ENCODE peak calls at places on chromosomes 11 and 22, in five cellular contexts. P, E, M, L and W are unnamed samples.
A peak's percentile ranks its signal among the peaks of the same experiment; 100 is the strongest.

GRCh38 chr11:69215784-69216415 is 60.2 kb downstream of the SMIM38 start:
- ATAC-seq in P (no peak), E (no peak), M (no peak), L (no peak), W (peak; percentile 81)

GRCh38 chr11:93323747-93324146 is 6.8 kb upstream of the DEUP1 start:
- ATAC-seq in P (no peak), E (no peak), M (no peak), L (no peak), W (no peak)

GRCh38 chr22:26740253-26740652 is 82.9 kb downstream of the MIAT start:
- ATAC-seq in P (no peak), E (no peak), M (no peak), L (no peak), W (no peak)

GRCh38 chr11:17473071-17473744 is 3.4 kb downstream of the ABCC8 start:
- ATAC-seq in P (no peak), E (no peak), M (peak; percentile 79), L (no peak), W (no peak)

GRCh38 chr11:2737876-2738275 is 38.1 kb upstream of the KCNQ1OT1 start:
- ATAC-seq in P (no peak), E (no peak), M (no peak), L (no peak), W (no peak)

GRCh38 chr11:121310908-121311307 is 18.3 kb downstream of the SC5D start:
- ATAC-seq in P (no peak), E (no peak), M (no peak), L (no peak), W (no peak)

GRCh38 chr11:130891326-130891725 is 25.0 kb downstream of the SNX19 start:
- ATAC-seq in P (peak; percentile 47), E (no peak), M (no peak), L (no peak), W (no peak)

GRCh38 chr11:35905901-35906661 is 37.8 kb upstream of the LDLRAD3 start:
- ATAC-seq in P (no peak), E (no peak), M (no peak), L (no peak), W (no peak)

GRCh38 chr22:20456722-20457076 is 19.1 kb upstream of the SCARF2 start:
- ATAC-seq in P (no peak), E (no peak), M (peak; percentile 49), L (no peak), W (no peak)

GRCh38 chr11:44446996-44447771 is 118.3 kb upstream of the CD82 start:
- ATAC-seq in P (no peak), E (no peak), M (no peak), L (no peak), W (no peak)